ENCODE peak calls at places on chromosomes 7 and 10, in eight cellular contexts. A, G, H, T, S, Y, L and I are unnamed samples.

GRCh38 chr7:54705436-54705835 is 53.6 kb downstream of the SEC61G start:
- DNase-seq in Y (peak), A (peak), H (no peak), G (peak), S (no peak), L (no peak), T (peak), I (no peak)

GRCh38 chr10:7483848-7484247 is 73.0 kb upstream of the SFMBT2 start:
- DNase-seq in Y (no peak), A (no peak), T (no peak), L (no peak), G (no peak), H (no peak), S (no peak), I (no peak)

GRCh38 chr7:2165610-2166594 is 66.8 kb downstream of the MAD1L1 start:
- DNase-seq in Y (no peak), S (no peak), H (no peak), G (no peak), A (no peak), T (peak), L (peak), I (no peak)

GRCh38 chr7:116340201-116340847 is 130.0 kb downstream of the TES start:
- DNase-seq in T (no peak), L (no peak), S (no peak), H (no peak), Y (peak), G (no peak), A (no peak), I (no peak)

GRCh38 chr7:140267381-140268226 is 90.8 kb upstream of the KDM7A start:
- DNase-seq in A (no peak), Y (no peak), H (peak), T (no peak), G (no peak), S (no peak), L (no peak), I (no peak)

GRCh38 chr10:80794996-80795395 is 257.3 kb downstream of the SH2D4B start:
- DNase-seq in T (no peak), H (no peak), Y (no peak), A (no peak), L (no peak), G (no peak), S (no peak), I (no peak)

GRCh38 chr10:11339013-11339412 is 272.4 kb downstream of the USP6NL start:
- DNase-seq in Y (no peak), G (no peak), T (no peak), L (no peak), H (no peak), S (no peak), A (no peak), I (no peak)

GRCh38 chr10:75658915-75659314 is 227.5 kb downstream of the LRMDA start:
- DNase-seq in G (no peak), Y (no peak), L (no peak), S (no peak), H (no peak), T (no peak), A (no peak), I (no peak)

GRCh38 chr7:2947381-2947780 is 96.3 kb downstream of the CARD11 start:
- DNase-seq in S (no peak), T (no peak), H (no peak), Y (no peak), G (no peak), A (no peak), L (no peak), I (no peak)

GRCh38 chr7:135490783-135491182 is 19.1 kb downstream of the CNOT4 start:
- DNase-seq in A (no peak), T (no peak), L (no peak), S (no peak), Y (peak), G (no peak), H (peak), I (no peak)
- TF ChIP-seq MAX in A (no peak), T (no peak), L (no peak), S (no peak), Y (no peak), G (no peak), H (no peak), I (no peak)

GRCh38 chr7:24609570-24609969 is 36.3 kb downstream of the PALS2 start:
- DNase-seq in L (no peak), A (no peak), H (no peak), Y (no peak), G (no peak), T (no peak), S (no peak), I (no peak)
- H3K4me2 ChIP-seq in L (no peak), A (no peak), H (no peak), Y (no peak), G (no peak), T (no peak), S (peak), I (no peak)

GRCh38 chr10:123475466-123475865 is 190.7 kb upstream of the GPR26 start:
- DNase-seq in G (no peak), Y (no peak), S (no peak), T (no peak), A (no peak), L (no peak), H (no peak), I (peak)

GRCh38 chr10:123464428-123465323 is 201.5 kb upstream of the GPR26 start:
- DNase-seq in S (no peak), L (no peak), G (no peak), Y (no peak), H (no peak), A (no peak), T (no peak), I (no peak)

GRCh38 chr10:123472606-123473005 is 193.5 kb upstream of the GPR26 start:
- DNase-seq in L (peak), G (no peak), S (peak), H (no peak), A (no peak), Y (no peak), T (no peak), I (no peak)

GRCh38 chr10:123474700-123475099 is 191.5 kb upstream of the GPR26 start:
- DNase-seq in S (no peak), A (no peak), H (no peak), Y (no peak), L (no peak), T (no peak), G (no peak), I (no peak)

GRCh38 chr10:123470570-123470969 is 195.6 kb upstream of the GPR26 start:
- DNase-seq in S (no peak), T (no peak), Y (no peak), A (no peak), G (no peak), H (no peak), L (no peak), I (no peak)
- TF ChIP-seq MAX in S (no peak), T (no peak), Y (no peak), A (no peak), G (no peak), H (no peak), L (no peak), I (no peak)

DNA sequence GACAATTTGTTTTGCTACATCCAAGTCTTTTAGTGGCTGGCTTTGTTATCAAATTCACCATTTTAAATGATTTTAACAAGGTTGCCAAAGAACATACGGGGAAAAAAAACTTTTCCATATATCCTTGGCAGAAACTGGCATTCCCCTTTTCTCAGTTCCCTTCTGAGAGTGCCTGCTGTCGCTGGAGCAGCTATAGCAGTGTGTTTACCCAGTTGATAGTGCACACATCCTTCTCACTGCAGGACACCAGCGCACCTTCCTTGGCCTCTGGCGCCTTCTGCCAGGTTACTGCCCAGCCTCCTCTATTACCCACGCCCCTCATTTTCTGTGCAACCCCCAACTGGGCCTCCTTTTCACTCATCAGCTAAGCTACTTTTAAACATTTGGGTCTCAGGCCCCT is 94.1 kb downstream of the ALOX5 start:
- DNase-seq in L (no peak), T (no peak), G (no peak), Y (no peak), H (no peak), A (no peak), S (no peak), I (no peak)
- H3K4me2 ChIP-seq in L (no peak), T (peak), G (no peak), Y (no peak), H (no peak), A (no peak), S (no peak), I (no peak)